ENCODE peak calls at places on chromosomes 3 and 15, in eight cellular contexts. One of them, this sample, is unnamed.
A peak's percentile ranks its signal among the peaks of the same experiment; 100 is the strongest.

GRCh38 chr3:124787490-124788195 is 57.4 kb downstream of the UMPS start:
- DNase-seq in esophagus squamous epithelium: no peak
- DNase-seq in CD14-positive monocyte: no peak
- DNase-seq in upper lobe of right lung: no peak
- DNase-seq in mucosa of descending colon: no peak
- DNase-seq in CD8-positive, alpha-beta T cell: no peak
- DNase-seq in NB4: no peak
- DNase-seq in AG10803: peak; percentile 73
- DNase-seq in this sample: peak; percentile 16

GRCh38 chr15:76904461-76905012 is 603 bp downstream of the SCAPER start:
- DNase-seq in esophagus squamous epithelium: no peak
- DNase-seq in CD14-positive monocyte: no peak
- DNase-seq in upper lobe of right lung: peak; percentile 67
- DNase-seq in mucosa of descending colon: peak; percentile 58
- DNase-seq in CD8-positive, alpha-beta T cell: peak; percentile 51
- DNase-seq in NB4: peak; percentile 38
- DNase-seq in AG10803: no peak
- DNase-seq in this sample: no peak

GRCh38 chr3:105504440-105504951 is 137.8 kb downstream of the ALCAM start:
- DNase-seq in esophagus squamous epithelium: no peak
- DNase-seq in CD14-positive monocyte: no peak
- DNase-seq in upper lobe of right lung: no peak
- DNase-seq in mucosa of descending colon: no peak
- DNase-seq in CD8-positive, alpha-beta T cell: no peak
- DNase-seq in NB4: no peak
- DNase-seq in AG10803: no peak
- DNase-seq in this sample: no peak

GRCh38 chr15:75067123-75067854 is 43.9 kb downstream of the PPCDC start:
- DNase-seq in esophagus squamous epithelium: no peak
- DNase-seq in CD14-positive monocyte: peak; percentile 76
- DNase-seq in upper lobe of right lung: no peak
- DNase-seq in mucosa of descending colon: no peak
- DNase-seq in CD8-positive, alpha-beta T cell: no peak
- DNase-seq in NB4: peak; percentile 82
- DNase-seq in AG10803: peak; percentile 20
- DNase-seq in this sample: peak; percentile 57

GRCh38 chr3:178137831-178138230 is 398.4 kb upstream of the KCNMB2 start:
- DNase-seq in esophagus squamous epithelium: no peak
- DNase-seq in CD14-positive monocyte: no peak
- DNase-seq in upper lobe of right lung: no peak
- DNase-seq in mucosa of descending colon: no peak
- DNase-seq in CD8-positive, alpha-beta T cell: no peak
- DNase-seq in NB4: no peak
- DNase-seq in AG10803: peak; percentile 53
- DNase-seq in this sample: no peak

GRCh38 chr3:127750226-127751031 is 71.9 kb downstream of the MGLL start:
- DNase-seq in esophagus squamous epithelium: no peak
- DNase-seq in CD14-positive monocyte: no peak
- DNase-seq in upper lobe of right lung: no peak
- DNase-seq in mucosa of descending colon: no peak
- DNase-seq in CD8-positive, alpha-beta T cell: no peak
- DNase-seq in NB4: peak; percentile 82
- DNase-seq in AG10803: peak; percentile 86
- DNase-seq in this sample: peak; percentile 84

GRCh38 chr3:15453991-15454625 is 26.7 kb downstream of the EAF1 start:
- DNase-seq in esophagus squamous epithelium: no peak
- DNase-seq in CD14-positive monocyte: no peak
- DNase-seq in upper lobe of right lung: no peak
- DNase-seq in mucosa of descending colon: no peak
- DNase-seq in CD8-positive, alpha-beta T cell: no peak
- DNase-seq in NB4: peak; percentile 12
- DNase-seq in AG10803: no peak
- DNase-seq in this sample: no peak

GRCh38 chr15:76147906-76148553 is 88.2 kb downstream of the TMEM266 start:
- DNase-seq in esophagus squamous epithelium: no peak
- DNase-seq in CD14-positive monocyte: no peak
- DNase-seq in upper lobe of right lung: peak; percentile 76
- DNase-seq in mucosa of descending colon: peak; percentile 75
- DNase-seq in CD8-positive, alpha-beta T cell: peak; percentile 73
- DNase-seq in NB4: peak; percentile 67
- DNase-seq in AG10803: no peak
- DNase-seq in this sample: no peak

GRCh38 chr15:28994142-28994829 is 108.5 kb downstream of the APBA2 start:
- DNase-seq in esophagus squamous epithelium: no peak
- DNase-seq in CD14-positive monocyte: no peak
- DNase-seq in upper lobe of right lung: no peak
- DNase-seq in mucosa of descending colon: no peak
- DNase-seq in CD8-positive, alpha-beta T cell: peak; percentile 64
- DNase-seq in NB4: no peak
- DNase-seq in AG10803: no peak
- DNase-seq in this sample: no peak

GRCh38 chr15:74245342-74245931 is 9.3 kb downstream of the CCDC33 start:
- DNase-seq in esophagus squamous epithelium: no peak
- DNase-seq in CD14-positive monocyte: no peak
- DNase-seq in upper lobe of right lung: no peak
- DNase-seq in mucosa of descending colon: no peak
- DNase-seq in CD8-positive, alpha-beta T cell: no peak
- DNase-seq in NB4: no peak
- DNase-seq in AG10803: no peak
- DNase-seq in this sample: no peak

GRCh38 chr3:8993331-8993730 is 30.1 kb upstream of the RAD18 start:
- DNase-seq in esophagus squamous epithelium: no peak
- DNase-seq in CD14-positive monocyte: no peak
- DNase-seq in upper lobe of right lung: no peak
- DNase-seq in mucosa of descending colon: no peak
- DNase-seq in CD8-positive, alpha-beta T cell: no peak
- DNase-seq in NB4: no peak
- DNase-seq in AG10803: no peak
- DNase-seq in this sample: no peak

GRCh38 chr3:9121366-9121765 is 128.1 kb downstream of the SRGAP3 start:
- DNase-seq in esophagus squamous epithelium: no peak
- DNase-seq in CD14-positive monocyte: no peak
- DNase-seq in upper lobe of right lung: no peak
- DNase-seq in mucosa of descending colon: no peak
- DNase-seq in CD8-positive, alpha-beta T cell: no peak
- DNase-seq in NB4: no peak
- DNase-seq in AG10803: no peak
- DNase-seq in this sample: no peak

GRCh38 chr3:11050666-11051323 is 58.2 kb downstream of the SLC6A1 start:
- DNase-seq in esophagus squamous epithelium: no peak
- DNase-seq in CD14-positive monocyte: no peak
- DNase-seq in upper lobe of right lung: no peak
- DNase-seq in mucosa of descending colon: no peak
- DNase-seq in CD8-positive, alpha-beta T cell: no peak
- DNase-seq in NB4: peak; percentile 14
- DNase-seq in AG10803: no peak
- DNase-seq in this sample: no peak

GRCh38 chr15:97998307-97999071 is 38.0 kb downstream of the ARRDC4 start:
- DNase-seq in esophagus squamous epithelium: no peak
- DNase-seq in CD14-positive monocyte: no peak
- DNase-seq in upper lobe of right lung: no peak
- DNase-seq in mucosa of descending colon: no peak
- DNase-seq in CD8-positive, alpha-beta T cell: no peak
- DNase-seq in NB4: peak; percentile 38
- DNase-seq in AG10803: peak; percentile 35
- DNase-seq in this sample: peak; percentile 14

GRCh38 chr3:165614332-165614731 is 222.9 kb downstream of the BCHE start:
- DNase-seq in esophagus squamous epithelium: no peak
- DNase-seq in CD14-positive monocyte: no peak
- DNase-seq in upper lobe of right lung: no peak
- DNase-seq in mucosa of descending colon: no peak
- DNase-seq in CD8-positive, alpha-beta T cell: no peak
- DNase-seq in NB4: no peak
- DNase-seq in AG10803: no peak
- DNase-seq in this sample: no peak

GRCh38 chr15:95742836-95743235 is 587.7 kb upstream of the NR2F2 start:
- DNase-seq in esophagus squamous epithelium: no peak
- DNase-seq in CD14-positive monocyte: no peak
- DNase-seq in upper lobe of right lung: no peak
- DNase-seq in mucosa of descending colon: no peak
- DNase-seq in CD8-positive, alpha-beta T cell: no peak
- DNase-seq in NB4: no peak
- DNase-seq in AG10803: no peak
- DNase-seq in this sample: no peak

GRCh38 chr15:31271224-31271635 is 55.4 kb upstream of the KLF13 start:
- DNase-seq in esophagus squamous epithelium: no peak
- DNase-seq in CD14-positive monocyte: no peak
- DNase-seq in upper lobe of right lung: no peak
- DNase-seq in mucosa of descending colon: no peak
- DNase-seq in CD8-positive, alpha-beta T cell: peak; percentile 47
- DNase-seq in NB4: no peak
- DNase-seq in AG10803: no peak
- DNase-seq in this sample: no peak

GRCh38 chr3:46087871-46088270 is 60.6 kb upstream of the XCR1 start:
- DNase-seq in esophagus squamous epithelium: no peak
- DNase-seq in CD14-positive monocyte: peak; percentile 69
- DNase-seq in upper lobe of right lung: no peak
- DNase-seq in mucosa of descending colon: no peak
- DNase-seq in CD8-positive, alpha-beta T cell: peak; percentile 47
- DNase-seq in NB4: peak; percentile 83
- DNase-seq in AG10803: peak; percentile 45
- DNase-seq in this sample: peak; percentile 31

GRCh38 chr3:60403866-60404265 is 847.4 kb downstream of the FHIT start:
- DNase-seq in esophagus squamous epithelium: no peak
- DNase-seq in CD14-positive monocyte: no peak
- DNase-seq in upper lobe of right lung: no peak
- DNase-seq in mucosa of descending colon: no peak
- DNase-seq in CD8-positive, alpha-beta T cell: no peak
- DNase-seq in NB4: no peak
- DNase-seq in AG10803: peak; percentile 10
- DNase-seq in this sample: no peak

GRCh38 chr15:32119694-32120330 is 89.5 kb downstream of the CHRNA7 start:
- DNase-seq in esophagus squamous epithelium: no peak
- DNase-seq in CD14-positive monocyte: no peak
- DNase-seq in upper lobe of right lung: no peak
- DNase-seq in mucosa of descending colon: no peak
- DNase-seq in CD8-positive, alpha-beta T cell: no peak
- DNase-seq in NB4: no peak
- DNase-seq in AG10803: no peak
- DNase-seq in this sample: no peak

GRCh38 chr15:37941779-37942178 is 7.3 kb downstream of the TMCO5A start:
- DNase-seq in esophagus squamous epithelium: no peak
- DNase-seq in CD14-positive monocyte: no peak
- DNase-seq in upper lobe of right lung: no peak
- DNase-seq in mucosa of descending colon: no peak
- DNase-seq in CD8-positive, alpha-beta T cell: no peak
- DNase-seq in NB4: no peak
- DNase-seq in AG10803: no peak
- DNase-seq in this sample: no peak

GRCh38 chr15:62809106-62809967 is 233.2 kb upstream of the TPM1 start:
- DNase-seq in esophagus squamous epithelium: no peak
- DNase-seq in CD14-positive monocyte: no peak
- DNase-seq in upper lobe of right lung: no peak
- DNase-seq in mucosa of descending colon: no peak
- DNase-seq in CD8-positive, alpha-beta T cell: no peak
- DNase-seq in NB4: no peak
- DNase-seq in AG10803: peak; percentile 60
- DNase-seq in this sample: peak; percentile 64

GRCh38 chr3:122410639-122411038 is 5.2 kb downstream of the WDR5B start:
- DNase-seq in esophagus squamous epithelium: no peak
- DNase-seq in CD14-positive monocyte: no peak
- DNase-seq in upper lobe of right lung: no peak
- DNase-seq in mucosa of descending colon: no peak
- DNase-seq in CD8-positive, alpha-beta T cell: no peak
- DNase-seq in NB4: no peak
- DNase-seq in AG10803: no peak
- DNase-seq in this sample: no peak

GRCh38 chr3:190325923-190326322 is 3.7 kb upstream of the CLDN1 start:
- DNase-seq in esophagus squamous epithelium: no peak
- DNase-seq in CD14-positive monocyte: no peak
- DNase-seq in upper lobe of right lung: no peak
- DNase-seq in mucosa of descending colon: no peak
- DNase-seq in CD8-positive, alpha-beta T cell: no peak
- DNase-seq in NB4: no peak
- DNase-seq in AG10803: peak; percentile 24
- DNase-seq in this sample: no peak

GRCh38 chr3:143119009-143119914 is at the start of gene CHST2:
- DNase-seq in esophagus squamous epithelium: peak; percentile 14
- DNase-seq in CD14-positive monocyte: peak; percentile 57
- DNase-seq in upper lobe of right lung: peak; percentile 85
- DNase-seq in mucosa of descending colon: peak; percentile 58
- DNase-seq in CD8-positive, alpha-beta T cell: peak; percentile 80
- DNase-seq in NB4: peak; percentile 82
- DNase-seq in AG10803: peak; percentile 75
- DNase-seq in this sample: peak; percentile 49
- TF ChIP-seq CTCF in esophagus squamous epithelium: no peak
- TF ChIP-seq CTCF in CD14-positive monocyte: no peak
- TF ChIP-seq CTCF in upper lobe of right lung: no peak
- TF ChIP-seq CTCF in mucosa of descending colon: no peak
- TF ChIP-seq CTCF in CD8-positive, alpha-beta T cell: no peak
- TF ChIP-seq CTCF in NB4: no peak
- TF ChIP-seq CTCF in AG10803: no peak
- TF ChIP-seq CTCF in this sample: no peak

DNA sequence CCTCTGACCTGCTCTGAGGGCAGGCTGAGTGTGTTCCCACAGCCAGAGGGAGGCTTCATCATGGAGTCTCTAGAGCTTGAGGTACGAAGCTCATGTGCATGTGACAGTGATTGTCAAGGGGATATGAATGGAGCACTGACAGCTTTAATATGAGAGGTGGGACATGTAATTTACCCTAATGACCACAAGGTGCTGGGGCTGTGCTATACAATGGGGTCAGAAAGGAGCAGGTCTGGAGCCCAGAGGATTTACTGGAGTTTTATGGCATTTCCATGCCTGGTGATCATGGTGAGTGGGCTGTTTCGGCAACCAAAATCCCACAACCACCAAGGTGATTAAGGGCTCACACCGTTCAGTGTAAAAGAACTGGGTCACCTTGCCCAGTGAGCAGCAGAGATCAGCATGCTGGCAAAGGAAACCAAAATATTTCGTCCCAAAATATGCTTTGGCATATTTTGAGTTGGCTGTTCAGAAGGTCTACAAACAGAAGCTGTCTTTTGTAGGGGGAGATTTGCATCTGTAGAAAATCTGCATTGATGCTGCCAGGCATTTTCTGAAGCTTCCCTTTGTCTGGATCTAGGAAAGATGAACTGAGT is 40.1 kb upstream of the RASGRF1 start:
- DNase-seq in esophagus squamous epithelium: no peak
- DNase-seq in CD14-positive monocyte: no peak
- DNase-seq in upper lobe of right lung: no peak
- DNase-seq in mucosa of descending colon: no peak
- DNase-seq in CD8-positive, alpha-beta T cell: no peak
- DNase-seq in NB4: no peak
- DNase-seq in AG10803: no peak
- DNase-seq in this sample: no peak
- TF ChIP-seq CTCF in esophagus squamous epithelium: no peak
- TF ChIP-seq CTCF in CD14-positive monocyte: no peak
- TF ChIP-seq CTCF in upper lobe of right lung: no peak
- TF ChIP-seq CTCF in mucosa of descending colon: no peak
- TF ChIP-seq CTCF in CD8-positive, alpha-beta T cell: no peak
- TF ChIP-seq CTCF in NB4: peak; percentile 7
- TF ChIP-seq CTCF in AG10803: no peak
- TF ChIP-seq CTCF in this sample: no peak

GRCh38 chr15:53869044-53869805 is 109.0 kb upstream of the UNC13C start:
- DNase-seq in esophagus squamous epithelium: no peak
- DNase-seq in CD14-positive monocyte: no peak
- DNase-seq in upper lobe of right lung: no peak
- DNase-seq in mucosa of descending colon: no peak
- DNase-seq in CD8-positive, alpha-beta T cell: no peak
- DNase-seq in NB4: peak; percentile 18
- DNase-seq in AG10803: no peak
- DNase-seq in this sample: peak; percentile 1
- TF ChIP-seq CTCF in esophagus squamous epithelium: no peak
- TF ChIP-seq CTCF in CD14-positive monocyte: no peak
- TF ChIP-seq CTCF in upper lobe of right lung: no peak
- TF ChIP-seq CTCF in mucosa of descending colon: no peak
- TF ChIP-seq CTCF in CD8-positive, alpha-beta T cell: no peak
- TF ChIP-seq CTCF in NB4: peak; percentile 35
- TF ChIP-seq CTCF in AG10803: no peak
- TF ChIP-seq CTCF in this sample: peak; percentile 32

GRCh38 chr3:58167431-58168351 is 43.1 kb downstream of the DNASE1L3 start:
- DNase-seq in esophagus squamous epithelium: no peak
- DNase-seq in CD14-positive monocyte: no peak
- DNase-seq in upper lobe of right lung: no peak
- DNase-seq in mucosa of descending colon: peak; percentile 74
- DNase-seq in CD8-positive, alpha-beta T cell: peak; percentile 70
- DNase-seq in NB4: peak; percentile 57
- DNase-seq in AG10803: peak; percentile 75
- DNase-seq in this sample: peak; percentile 59
- TF ChIP-seq CTCF in esophagus squamous epithelium: peak; percentile 80
- TF ChIP-seq CTCF in CD14-positive monocyte: peak; percentile 90
- TF ChIP-seq CTCF in upper lobe of right lung: peak; percentile 88
- TF ChIP-seq CTCF in mucosa of descending colon: peak; percentile 93
- TF ChIP-seq CTCF in CD8-positive, alpha-beta T cell: peak; percentile 66
- TF ChIP-seq CTCF in NB4: peak; percentile 98
- TF ChIP-seq CTCF in AG10803: peak; percentile 94
- TF ChIP-seq CTCF in this sample: peak; percentile 97

This sample was measured in HFFc6.